ENCODE peak calls at places on chromosomes 11 and 22, in six cellular contexts. One of them, this sample, is unnamed.

GRCh38 chr11:69447786-69448185 is 33.7 kb upstream of the LINC01488 start:
- DNase-seq in psoas muscle: no peak
- DNase-seq in cardiac muscle cell: no peak
- DNase-seq in HCT116: no peak
- DNase-seq in A549: no peak
- DNase-seq in ovary: no peak
- DNase-seq in this sample: no peak

GRCh38 chr11:122103366-122103765 is 12.6 kb downstream of the BLID start:
- DNase-seq in psoas muscle: no peak
- DNase-seq in cardiac muscle cell: no peak
- DNase-seq in HCT116: no peak
- DNase-seq in A549: no peak
- DNase-seq in ovary: no peak
- DNase-seq in this sample: no peak

GRCh38 chr11:120131941-120132644 is 5.8 kb downstream of the TRIM29 start:
- DNase-seq in psoas muscle: no peak
- DNase-seq in cardiac muscle cell: no peak
- DNase-seq in HCT116: no peak
- DNase-seq in A549: no peak
- DNase-seq in ovary: peak; percentile 8
- DNase-seq in this sample: no peak

GRCh38 chr11:128302425-128303186 is 284.8 kb downstream of the ETS1 start:
- DNase-seq in psoas muscle: no peak
- DNase-seq in cardiac muscle cell: no peak
- DNase-seq in HCT116: no peak
- DNase-seq in A549: no peak
- DNase-seq in ovary: no peak
- DNase-seq in this sample: peak; percentile 51

GRCh38 chr11:14310696-14311095 is 48.3 kb downstream of the RRAS2 start:
- DNase-seq in psoas muscle: no peak
- DNase-seq in cardiac muscle cell: no peak
- DNase-seq in HCT116: no peak
- DNase-seq in A549: no peak
- DNase-seq in ovary: no peak
- DNase-seq in this sample: no peak

GRCh38 chr11:96101146-96101545 is 177.2 kb upstream of the MTMR2 start:
- DNase-seq in psoas muscle: no peak
- DNase-seq in cardiac muscle cell: no peak
- DNase-seq in HCT116: no peak
- DNase-seq in A549: no peak
- DNase-seq in ovary: no peak
- DNase-seq in this sample: no peak

GRCh38 chr22:36838119-36839030 is 21.5 kb upstream of the PVALB start:
- DNase-seq in psoas muscle: no peak
- DNase-seq in cardiac muscle cell: no peak
- DNase-seq in HCT116: no peak
- DNase-seq in A549: no peak
- DNase-seq in ovary: no peak
- DNase-seq in this sample: no peak

GRCh38 chr11:133898770-133899115 is 53.4 kb upstream of the SPATA19 start:
- DNase-seq in psoas muscle: no peak
- DNase-seq in cardiac muscle cell: no peak
- DNase-seq in HCT116: no peak
- DNase-seq in A549: no peak
- DNase-seq in ovary: no peak
- DNase-seq in this sample: no peak

GRCh38 chr11:59267738-59268475 is 55.2 kb upstream of the MPEG1 start:
- DNase-seq in psoas muscle: no peak
- DNase-seq in cardiac muscle cell: no peak
- DNase-seq in HCT116: no peak
- DNase-seq in A549: no peak
- DNase-seq in ovary: no peak
- DNase-seq in this sample: no peak

GRCh38 chr22:50600967-50601668 is 525 bp downstream of the MAPK8IP2 start:
- DNase-seq in psoas muscle: no peak
- DNase-seq in cardiac muscle cell: peak; percentile 12
- DNase-seq in HCT116: no peak
- DNase-seq in A549: no peak
- DNase-seq in ovary: peak; percentile 57
- DNase-seq in this sample: no peak

GRCh38 chr11:134181707-134182106 is 42.1 kb downstream of the NCAPD3 start:
- DNase-seq in psoas muscle: peak; percentile 39
- DNase-seq in cardiac muscle cell: no peak
- DNase-seq in HCT116: no peak
- DNase-seq in A549: no peak
- DNase-seq in ovary: no peak
- DNase-seq in this sample: no peak

GRCh38 chr11:86046111-86046510 is 22.8 kb downstream of the PICALM start:
- DNase-seq in psoas muscle: no peak
- DNase-seq in cardiac muscle cell: no peak
- DNase-seq in HCT116: no peak
- DNase-seq in A549: no peak
- DNase-seq in ovary: no peak
- DNase-seq in this sample: no peak

GRCh38 chr11:113789675-113790320 is 10.2 kb downstream of the CLDN25 start:
- DNase-seq in psoas muscle: no peak
- DNase-seq in cardiac muscle cell: no peak
- DNase-seq in HCT116: no peak
- DNase-seq in A549: no peak
- DNase-seq in ovary: no peak
- DNase-seq in this sample: no peak

GRCh38 chr11:113350646-113351045 is 36.3 kb downstream of the TTC12 start:
- DNase-seq in psoas muscle: no peak
- DNase-seq in cardiac muscle cell: no peak
- DNase-seq in HCT116: no peak
- DNase-seq in A549: no peak
- DNase-seq in ovary: no peak
- DNase-seq in this sample: no peak

GRCh38 chr11:91959411-91959810 is 265.2 kb upstream of the FAT3 start:
- DNase-seq in psoas muscle: no peak
- DNase-seq in cardiac muscle cell: no peak
- DNase-seq in HCT116: no peak
- DNase-seq in A549: no peak
- DNase-seq in ovary: no peak
- DNase-seq in this sample: no peak

GRCh38 chr22:49136041-49136815 is 691.4 kb downstream of the BRD1 start:
- DNase-seq in psoas muscle: no peak
- DNase-seq in cardiac muscle cell: no peak
- DNase-seq in HCT116: no peak
- DNase-seq in A549: no peak
- DNase-seq in ovary: no peak
- DNase-seq in this sample: no peak

DNA sequence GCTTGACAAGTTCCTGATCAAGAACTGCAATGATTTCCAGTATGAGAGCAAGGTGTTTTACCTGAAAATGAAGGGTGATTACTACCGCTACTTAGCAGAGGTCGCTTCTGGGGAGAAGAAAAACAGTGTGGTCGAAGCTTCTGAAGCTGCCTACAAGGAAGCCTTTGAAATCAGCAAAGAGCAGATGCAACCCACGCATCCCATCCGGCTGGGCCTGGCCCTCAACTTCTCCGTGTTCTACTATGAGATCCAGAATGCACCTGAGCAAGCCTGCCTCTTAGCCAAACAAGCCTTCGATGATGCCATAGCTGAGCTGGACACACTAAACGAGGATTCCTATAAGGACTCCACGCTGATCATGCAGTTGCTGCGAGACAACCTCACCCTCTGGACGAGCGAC is 12.0 kb downstream of the YWHAH start:
- DNase-seq in psoas muscle: no peak
- DNase-seq in cardiac muscle cell: no peak
- DNase-seq in HCT116: no peak
- DNase-seq in A549: no peak
- DNase-seq in ovary: no peak
- DNase-seq in this sample: no peak
- TF ChIP-seq CTCF in psoas muscle: no peak
- TF ChIP-seq CTCF in cardiac muscle cell: no peak
- TF ChIP-seq CTCF in HCT116: no peak
- TF ChIP-seq CTCF in A549: no peak
- TF ChIP-seq CTCF in ovary: no peak
- TF ChIP-seq CTCF in this sample: no peak

DNA sequence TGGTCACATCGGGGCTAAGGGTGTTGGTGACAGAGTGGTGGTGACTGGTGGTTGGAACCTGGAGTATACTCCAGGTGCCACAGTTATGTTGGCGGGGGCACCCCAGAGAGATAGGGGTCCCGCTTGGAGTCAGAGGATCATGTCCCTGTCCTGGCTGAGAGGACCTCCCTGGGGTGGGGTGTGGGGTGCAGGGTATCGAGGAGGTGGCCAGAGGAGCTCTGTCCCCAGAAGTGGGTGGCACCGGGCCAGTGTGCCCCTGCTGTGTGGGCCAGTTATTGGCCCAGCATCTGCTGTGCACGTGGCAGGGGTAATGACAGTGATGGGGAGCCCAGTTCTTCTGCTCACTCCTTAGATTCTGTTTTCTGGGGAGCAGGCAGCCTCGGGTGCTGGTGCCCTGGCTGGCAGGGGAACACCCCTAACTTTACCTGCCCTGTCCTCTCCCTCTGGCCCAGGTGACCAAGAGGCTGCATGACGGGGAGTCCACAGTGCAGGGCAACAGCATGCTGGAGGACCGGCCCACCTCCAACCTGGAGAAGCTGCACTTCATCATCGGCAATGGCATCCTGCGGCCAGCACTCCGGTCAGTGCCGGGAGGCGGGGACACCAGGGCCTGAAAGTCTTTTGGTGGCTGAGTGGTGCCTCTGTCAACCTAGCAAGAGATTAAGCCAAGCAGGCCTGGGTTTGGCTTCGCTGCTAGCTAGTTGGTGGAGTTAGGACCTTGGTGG is 56.3 kb downstream of the MYO7A start:
- DNase-seq in psoas muscle: no peak
- DNase-seq in cardiac muscle cell: no peak
- DNase-seq in HCT116: no peak
- DNase-seq in A549: no peak
- DNase-seq in ovary: no peak
- DNase-seq in this sample: no peak
- TF ChIP-seq CTCF in psoas muscle: no peak
- TF ChIP-seq CTCF in cardiac muscle cell: no peak
- TF ChIP-seq CTCF in HCT116: no peak
- TF ChIP-seq CTCF in A549: no peak
- TF ChIP-seq CTCF in ovary: no peak
- TF ChIP-seq CTCF in this sample: no peak

GRCh38 chr11:3230636-3231549 is 1.3 kb downstream of the MRGPRE start:
- DNase-seq in psoas muscle: no peak
- DNase-seq in cardiac muscle cell: no peak
- DNase-seq in HCT116: no peak
- DNase-seq in A549: no peak
- DNase-seq in ovary: no peak
- DNase-seq in this sample: no peak

GRCh38 chr11:3232956-3233355 is 739 bp upstream of the MRGPRE start:
- DNase-seq in psoas muscle: no peak
- DNase-seq in cardiac muscle cell: no peak
- DNase-seq in HCT116: no peak
- DNase-seq in A549: no peak
- DNase-seq in ovary: no peak
- DNase-seq in this sample: no peak

GRCh38 chr11:3231550-3231850 is 717 bp downstream of the MRGPRE start:
- DNase-seq in psoas muscle: no peak
- DNase-seq in cardiac muscle cell: no peak
- DNase-seq in HCT116: no peak
- DNase-seq in A549: no peak
- DNase-seq in ovary: no peak
- DNase-seq in this sample: no peak

GRCh38 chr11:3229673-3230630 is 2.3 kb downstream of the MRGPRE start:
- DNase-seq in psoas muscle: no peak
- DNase-seq in cardiac muscle cell: no peak
- DNase-seq in HCT116: no peak
- DNase-seq in A549: no peak
- DNase-seq in ovary: no peak
- DNase-seq in this sample: no peak

DNA sequence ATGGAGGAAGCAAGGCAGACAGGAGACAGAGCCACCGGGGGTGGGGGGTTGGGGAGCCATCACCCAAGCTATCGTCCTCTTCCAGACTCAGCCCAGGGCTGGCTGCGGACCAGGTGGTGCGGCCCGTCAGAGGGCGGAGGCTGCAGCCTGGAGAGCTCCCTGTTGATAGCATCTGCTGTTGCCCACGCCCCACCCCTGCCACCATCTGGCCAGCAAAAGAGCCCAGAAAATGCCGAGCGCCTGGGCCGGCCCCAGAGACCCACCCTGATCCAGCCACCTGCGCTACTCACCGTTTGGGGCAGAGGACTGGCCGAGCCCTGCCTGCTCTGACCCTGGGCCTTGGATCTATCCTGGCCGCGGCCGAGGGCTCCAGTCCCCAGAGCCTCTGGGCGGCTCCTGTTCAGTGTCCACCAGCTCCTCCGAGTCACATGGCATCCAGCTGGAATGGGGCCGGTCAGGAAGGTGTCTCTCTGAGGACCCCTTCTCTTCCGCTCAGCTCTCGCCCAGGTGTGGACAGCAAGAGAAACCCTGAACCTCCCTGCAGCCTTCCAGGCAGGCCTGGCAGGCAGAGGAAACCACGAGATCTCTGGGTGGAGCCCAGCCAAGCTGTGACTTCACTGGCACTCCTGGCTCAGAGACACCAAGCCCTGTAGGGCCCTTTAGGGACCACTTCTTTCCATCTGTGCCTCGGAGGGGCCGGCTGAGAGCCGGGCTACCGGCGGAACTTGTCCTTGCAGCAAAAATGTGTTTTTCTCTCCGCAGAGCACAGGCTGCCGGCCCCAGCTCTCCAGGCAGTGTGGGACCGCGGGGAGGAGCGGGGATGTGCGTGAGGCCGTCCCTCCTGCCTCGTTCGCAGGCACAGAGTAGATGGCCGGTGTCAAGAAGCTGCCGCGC is at the start of gene MRGPRE:
- DNase-seq in psoas muscle: no peak
- DNase-seq in cardiac muscle cell: no peak
- DNase-seq in HCT116: no peak
- DNase-seq in A549: no peak
- DNase-seq in ovary: peak; percentile 24
- DNase-seq in this sample: no peak
- TF ChIP-seq CTCF in psoas muscle: no peak
- TF ChIP-seq CTCF in cardiac muscle cell: no peak
- TF ChIP-seq CTCF in HCT116: no peak
- TF ChIP-seq CTCF in A549: no peak
- TF ChIP-seq CTCF in ovary: no peak
- TF ChIP-seq CTCF in this sample: no peak

DNA sequence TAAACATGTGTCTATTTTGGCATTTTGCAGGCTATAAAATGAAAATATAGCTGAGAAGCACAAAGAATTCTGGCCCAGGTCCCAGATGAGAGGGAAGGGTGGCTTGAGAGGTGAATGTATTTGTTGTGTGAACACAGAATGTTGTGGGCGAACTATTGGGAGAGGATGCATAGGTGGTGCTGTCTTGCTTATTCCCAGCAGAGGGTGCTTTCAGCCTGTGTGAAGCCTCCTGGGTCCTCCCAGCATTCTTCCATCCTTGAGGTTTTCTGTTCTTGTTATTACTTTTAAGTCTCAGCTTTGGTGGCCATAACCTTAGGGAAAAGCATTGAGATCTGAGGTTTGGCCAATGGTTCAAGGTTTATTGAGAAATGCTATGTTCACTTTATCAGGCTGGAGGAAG is 108.7 kb upstream of the SNX19 start:
- DNase-seq in psoas muscle: no peak
- DNase-seq in cardiac muscle cell: peak; percentile 36
- DNase-seq in HCT116: no peak
- DNase-seq in A549: peak; percentile 11
- DNase-seq in ovary: no peak
- DNase-seq in this sample: no peak
- TF ChIP-seq CTCF in psoas muscle: no peak
- TF ChIP-seq CTCF in cardiac muscle cell: peak; percentile 69
- TF ChIP-seq CTCF in HCT116: peak; percentile 54
- TF ChIP-seq CTCF in A549: peak; percentile 28
- TF ChIP-seq CTCF in ovary: no peak
- TF ChIP-seq CTCF in this sample: no peak

GRCh38 chr11:62665075-62665629 is at the start of the genes C11orf98 and CSKMT:
- DNase-seq in psoas muscle: peak; percentile 94
- DNase-seq in cardiac muscle cell: peak; percentile 94
- DNase-seq in HCT116: peak; percentile 84
- DNase-seq in A549: peak; percentile 93
- DNase-seq in ovary: peak; percentile 97
- DNase-seq in this sample: peak; percentile 96
- TF ChIP-seq CTCF in psoas muscle: no peak
- TF ChIP-seq CTCF in cardiac muscle cell: no peak
- TF ChIP-seq CTCF in HCT116: no peak
- TF ChIP-seq CTCF in A549: no peak
- TF ChIP-seq CTCF in ovary: no peak
- TF ChIP-seq CTCF in this sample: no peak